ENCODE peak calls at places on chromosomes 4 and X, in five cellular contexts. J is HepG2, C is H1, F is K562, K is GM12878. W is an unnamed sample.

GRCh38 chr4:88514557-88515511 is 8.7 kb downstream of the PYURF start:
- DNase-seq in C (no peak), K (no peak), J (peak; percentile 76), F (no peak), W (no peak)

GRCh38 chrX:133254666-133255065 is 36.5 kb upstream of the TFDP3 start:
- DNase-seq in C (no peak), J (peak; percentile 20), K (no peak), F (no peak), W (no peak)

GRCh38 chr4:8594097-8595038 is 1.8 kb downstream of the CPZ start:
- DNase-seq in C (peak; percentile 77), F (peak; percentile 84), K (peak; percentile 4), J (peak; percentile 75), W (peak; percentile 70)

GRCh38 chrX:16664059-16664458 is 14.1 kb downstream of the S100G start:
- DNase-seq in K (no peak), C (no peak), F (no peak), J (no peak), W (no peak)

GRCh38 chr4:78747328-78747946 is 28.7 kb upstream of the BMP2K start:
- DNase-seq in K (no peak), F (no peak), C (no peak), J (no peak), W (no peak)

GRCh38 chrX:87805829-87806490 is 288.4 kb downstream of the KLHL4 start:
- DNase-seq in J (no peak), K (no peak), F (no peak), C (no peak), W (no peak)

GRCh38 chrX:118226060-118226428 is 109.4 kb upstream of the KLHL13 start:
- DNase-seq in J (peak; percentile 1), K (peak; percentile 28), F (peak; percentile 8), C (no peak), W (peak; percentile 11)

GRCh38 chr4:76611164-76611563 is 176.1 kb downstream of the SHROOM3 start:
- DNase-seq in C (no peak), J (no peak), K (no peak), F (no peak), W (no peak)

GRCh38 chrX:43279341-43279808 is 376.7 kb upstream of the MAOA start:
- DNase-seq in J (no peak), C (no peak), K (no peak), F (peak; percentile 40), W (no peak)

GRCh38 chrX:43277879-43278278 is 378.2 kb upstream of the MAOA start:
- DNase-seq in K (no peak), F (no peak), J (no peak), C (no peak), W (no peak)

GRCh38 chrX:43278440-43278839 is 377.7 kb upstream of the MAOA start:
- DNase-seq in K (no peak), J (no peak), F (no peak), C (no peak), W (no peak)

GRCh38 chrX:43283187-43283586 is 372.9 kb upstream of the MAOA start:
- DNase-seq in J (no peak), C (no peak), K (no peak), F (no peak), W (no peak)
- TF ChIP-seq HDAC2 in J (no peak), C (no peak), K (no peak), F (no peak), W (no peak)

GRCh38 chrX:72569786-72570185 is 2.9 kb downstream of the HDAC8 start:
- DNase-seq in C (no peak), F (no peak), J (no peak), K (no peak), W (peak; percentile 22)
- TF ChIP-seq RFX5 in C (no peak), F (no peak), J (no peak), K (no peak), W (no peak)

GRCh38 chrX:15525664-15526416 is 25.2 kb downstream of the BMX start:
- DNase-seq in K (no peak), J (no peak), C (no peak), F (no peak), W (no peak)

GRCh38 chrX:15522464-15522863 is 21.9 kb downstream of the BMX start:
- DNase-seq in J (no peak), C (no peak), K (no peak), F (no peak), W (no peak)

GRCh38 chrX:15523088-15523487 is 22.5 kb downstream of the BMX start:
- DNase-seq in C (no peak), J (no peak), K (no peak), F (no peak), W (no peak)

GRCh38 chrX:15529165-15529564 is 28.6 kb downstream of the BMX start:
- DNase-seq in K (no peak), C (no peak), F (no peak), J (no peak), W (no peak)

GRCh38 chrX:15524417-15524816 is 23.8 kb downstream of the BMX start:
- DNase-seq in F (no peak), K (no peak), J (no peak), C (no peak), W (no peak)
- TF ChIP-seq HDAC2 in F (no peak), K (no peak), J (no peak), C (no peak), W (no peak)

GRCh38 chr4:80806472-80806871 is 224.0 kb upstream of the BMP3 start:
- DNase-seq in K (no peak), C (no peak), F (no peak), J (no peak), W (peak; percentile 12)

GRCh38 chr4:80812145-80812544 is 218.4 kb upstream of the BMP3 start:
- DNase-seq in J (no peak), C (no peak), K (no peak), F (no peak), W (no peak)

GRCh38 chr4:80814266-80814665 is 216.2 kb upstream of the BMP3 start:
- DNase-seq in J (no peak), K (no peak), F (no peak), C (no peak), W (no peak)

DNA sequence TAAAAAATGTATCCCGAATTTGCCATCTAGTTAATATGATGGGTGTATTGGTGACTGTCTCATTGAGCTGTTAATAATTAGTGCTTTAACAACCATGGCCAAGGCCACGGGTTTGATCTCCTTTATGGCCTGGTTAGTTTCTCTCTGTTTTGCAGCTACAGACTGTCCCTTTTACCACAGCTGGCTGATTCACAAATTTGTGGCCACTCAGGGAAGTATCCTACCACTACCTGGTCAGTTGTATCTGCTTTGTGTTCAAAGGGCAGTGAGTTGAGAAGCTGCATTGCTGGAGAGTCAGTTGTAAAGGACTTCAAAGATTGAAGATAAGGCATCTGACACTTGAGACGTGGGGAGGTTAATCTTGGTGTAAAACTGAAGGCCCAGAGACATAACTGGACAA is 219.1 kb upstream of the BMP3 start:
- DNase-seq in J (no peak), F (no peak), K (no peak), C (no peak), W (no peak)
- TF ChIP-seq RFX5 in J (no peak), F (no peak), K (no peak), C (no peak), W (no peak)

GRCh38 chrX:2635366-2635765 is 55.7 kb upstream of the CD99 start:
- DNase-seq in C (no peak), J (no peak), F (no peak), K (no peak), W (no peak)
- TF ChIP-seq HDAC2 in C (no peak), J (no peak), F (no peak), K (no peak), W (no peak)

DNA sequence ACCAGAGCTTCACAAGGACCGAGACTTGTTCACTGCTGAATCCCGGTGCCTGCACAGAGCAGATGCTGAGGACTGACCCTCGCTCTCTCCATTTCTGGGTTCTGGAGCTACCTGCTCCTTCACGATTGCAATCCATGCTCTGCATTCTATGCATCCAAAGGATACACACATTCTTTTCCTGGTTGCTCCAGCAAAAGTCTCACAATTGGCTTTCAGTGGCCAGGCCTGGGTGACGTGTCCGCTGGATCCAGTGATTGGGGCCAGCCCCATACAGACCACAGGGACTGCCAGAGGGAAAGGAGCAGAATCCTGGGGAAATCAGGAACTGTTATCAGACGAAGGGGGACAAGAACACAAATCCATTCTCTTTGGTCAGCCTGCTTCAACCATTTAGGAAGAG is 14.9 kb upstream of the CDKN2AIP start:
- DNase-seq in J (no peak), F (no peak), K (no peak), C (no peak), W (no peak)
- TF ChIP-seq RFX5 in J (no peak), F (no peak), K (no peak), C (no peak), W (no peak)

GRCh38 chrX:153692003-153692402 is 4.3 kb downstream of the SLC6A8 start:
- DNase-seq in J (no peak), F (no peak), K (no peak), C (no peak), W (no peak)
- TF ChIP-seq HDAC2 in J (no peak), F (no peak), K (no peak), C (no peak), W (no peak)

GRCh38 chrX:41459714-41460113 is 12.6 kb downstream of the NYX start:
- DNase-seq in K (no peak), C (no peak), F (no peak), J (no peak), W (no peak)

GRCh38 chrX:41452565-41452964 is 5.4 kb downstream of the NYX start:
- DNase-seq in C (no peak), K (no peak), J (no peak), F (no peak), W (no peak)

GRCh38 chrX:41452972-41453371 is 5.8 kb downstream of the NYX start:
- DNase-seq in K (no peak), F (no peak), C (no peak), J (no peak), W (no peak)

DNA sequence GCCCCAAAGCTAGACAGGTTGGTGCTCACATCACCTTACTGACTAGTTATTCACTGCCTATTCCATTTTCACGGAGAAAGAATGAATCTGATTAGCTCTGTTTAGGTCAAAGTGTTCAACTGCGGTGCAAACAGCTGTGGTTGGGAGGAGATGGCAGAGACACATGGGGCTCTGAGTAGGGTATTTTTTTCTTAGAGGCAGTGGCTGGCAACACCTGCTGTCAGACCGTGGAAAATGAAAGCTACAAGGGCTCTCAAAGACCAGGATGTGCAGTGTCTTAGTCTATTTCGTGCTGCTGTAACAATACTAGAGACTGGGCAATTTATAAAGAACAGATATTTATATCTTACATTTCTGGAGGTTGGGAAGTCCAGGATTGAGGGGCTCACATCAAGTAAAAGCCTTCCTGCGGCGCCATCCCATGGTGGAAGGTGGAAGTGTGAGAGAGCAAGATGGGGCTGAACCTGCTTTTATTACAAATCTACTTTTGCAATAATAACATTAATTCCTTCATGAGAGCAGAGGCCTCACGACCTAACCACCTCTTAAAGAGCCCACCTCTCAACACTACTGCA is 10.6 kb downstream of the NYX start:
- DNase-seq in K (no peak), J (no peak), F (peak; percentile 12), C (peak; percentile 65), W (no peak)
- TF ChIP-seq RFX5 in K (no peak), J (no peak), F (no peak), C (no peak), W (no peak)

DNA sequence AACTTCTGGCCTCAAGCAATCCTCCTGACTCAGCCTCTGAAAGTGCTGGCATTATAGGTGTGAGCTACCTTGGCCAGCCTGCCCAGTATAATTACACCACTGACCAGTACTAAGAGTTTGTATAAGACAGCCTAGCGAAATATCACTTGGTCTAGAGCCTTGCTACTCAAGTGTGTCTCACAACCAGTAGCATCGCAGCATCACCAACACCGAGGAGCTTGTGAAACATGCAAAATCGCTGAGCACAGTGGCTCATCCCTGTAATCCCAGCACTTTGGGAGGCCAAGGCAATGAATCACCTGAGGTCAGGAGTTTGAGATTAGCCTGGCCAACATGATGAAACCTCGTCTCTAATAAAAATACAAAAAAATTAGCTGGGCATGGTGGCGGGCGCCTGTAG is 102.0 kb upstream of the GATB start:
- DNase-seq in K (no peak), J (no peak), C (no peak), F (no peak), W (no peak)
- TF ChIP-seq HDAC2 in K (no peak), J (no peak), C (no peak), F (no peak), W (no peak)